ENCODE peak calls at places on chromosome 14, in nine cellular contexts. A is stomach, Q is GM12878, P is A549, H is sigmoid colon, V is ovary, G is K562, O is tibial nerve, S is esophagus muscularis mucosa. W is an unnamed sample.

GRCh38 chr14:75851574-75851866 is 130.3 kb downstream of the TGFB3 start:
- DNase-seq in O (no peak), H (no peak), G (no peak), P (no peak), A (no peak), Q (no peak), V (no peak), S (no peak), W (no peak)

GRCh38 chr14:80455031-80455430 is 243.7 kb upstream of the DIO2 start:
- DNase-seq in H (no peak), G (no peak), A (no peak), V (no peak), P (no peak), S (no peak), Q (no peak), O (no peak), W (no peak)

GRCh38 chr14:106586098-106586704 is 1059.8 kb downstream of the TMEM121 start:
- DNase-seq in H (no peak), S (no peak), Q (no peak), P (peak), A (peak), V (no peak), O (no peak), G (peak), W (no peak)

GRCh38 chr14:61256826-61257468 is 24.2 kb downstream of the TMEM30B start:
- DNase-seq in S (no peak), Q (no peak), H (no peak), A (no peak), P (no peak), G (no peak), O (no peak), V (peak), W (no peak)

GRCh38 chr14:29222671-29223268 is 456.2 kb downstream of the FOXG1 start:
- DNase-seq in A (no peak), Q (no peak), S (no peak), O (no peak), H (no peak), G (no peak), V (peak), P (peak), W (no peak)

GRCh38 chr14:75566321-75566720 is 12.1 kb upstream of the FLVCR2 start:
- DNase-seq in Q (no peak), S (no peak), G (no peak), A (no peak), P (no peak), V (no peak), O (no peak), H (no peak), W (no peak)

GRCh38 chr14:70666364-70666691 is 24.6 kb downstream of the TTC9 start:
- DNase-seq in S (no peak), A (no peak), O (no peak), H (no peak), V (no peak), P (no peak), Q (no peak), G (no peak), W (no peak)

GRCh38 chr14:26606729-26607128 is 8.9 kb upstream of the NOVA1 start:
- DNase-seq in H (no peak), V (no peak), P (no peak), A (no peak), G (no peak), S (no peak), O (no peak), Q (no peak), W (no peak)

GRCh38 chr14:31449971-31450610 is 7.2 kb downstream of the DTD2 start:
- DNase-seq in V (no peak), P (peak), Q (no peak), G (peak), H (no peak), A (no peak), O (no peak), S (no peak), W (no peak)

GRCh38 chr14:72350215-72350614 is 418.0 kb downstream of the RGS6 start:
- DNase-seq in P (no peak), H (no peak), O (no peak), S (no peak), V (no peak), A (no peak), G (no peak), Q (no peak), W (no peak)

GRCh38 chr14:91751719-91752118 is 19.8 kb upstream of the CATSPERB start:
- DNase-seq in H (no peak), O (no peak), A (no peak), V (no peak), Q (no peak), P (no peak), G (no peak), S (no peak), W (no peak)

GRCh38 chr14:31867570-31867969 is 209.5 kb upstream of the ARHGAP5 start:
- DNase-seq in G (no peak), Q (no peak), S (no peak), P (no peak), H (no peak), O (no peak), V (no peak), A (no peak), W (no peak)

GRCh38 chr14:29220077-29220476 is 453.5 kb downstream of the FOXG1 start:
- DNase-seq in Q (no peak), O (no peak), A (no peak), V (no peak), S (no peak), H (no peak), P (no peak), G (no peak), W (no peak)

GRCh38 chr14:83164016-83164415 is 1630.4 kb upstream of the SEL1L start:
- DNase-seq in A (no peak), G (no peak), O (no peak), S (no peak), H (no peak), Q (no peak), V (no peak), P (no peak), W (no peak)

GRCh38 chr14:88069677-88070076 is 64.7 kb downstream of the GPR65 start:
- DNase-seq in V (no peak), G (no peak), Q (no peak), H (no peak), S (no peak), A (no peak), P (no peak), O (no peak), W (no peak)

GRCh38 chr14:65850429-65851145 is 438.1 kb downstream of the FUT8 start:
- DNase-seq in G (no peak), V (no peak), H (no peak), P (no peak), S (no peak), O (no peak), A (no peak), Q (no peak), W (no peak)

GRCh38 chr14:81710232-81710845 is 176.7 kb upstream of the SEL1L start:
- DNase-seq in O (no peak), V (no peak), G (no peak), H (no peak), S (no peak), Q (peak), P (peak), A (no peak), W (no peak)

GRCh38 chr14:59265808-59266207 is 77.3 kb downstream of the DAAM1 start:
- DNase-seq in A (no peak), S (no peak), O (no peak), Q (no peak), P (no peak), H (no peak), G (no peak), V (no peak), W (no peak)

GRCh38 chr14:59707778-59708635 is 131.4 kb upstream of the CCDC175 start:
- DNase-seq in S (no peak), G (no peak), P (no peak), V (no peak), A (no peak), Q (no peak), H (no peak), O (no peak), W (no peak)

GRCh38 chr14:35810963-35811362 is 1.9 kb upstream of the RALGAPA1 start:
- DNase-seq in H (no peak), V (no peak), P (no peak), O (no peak), S (no peak), Q (no peak), A (no peak), G (no peak), W (no peak)

GRCh38 chr14:35808076-35808657 is 928 bp downstream of the RALGAPA1 start:
- DNase-seq in A (peak), Q (no peak), G (peak), S (no peak), V (no peak), H (no peak), P (peak), O (no peak), W (no peak)

GRCh38 chr14:35806006-35806907 is 2.8 kb downstream of the RALGAPA1 start:
- DNase-seq in H (no peak), Q (no peak), S (no peak), V (no peak), G (no peak), O (no peak), P (no peak), A (no peak), W (no peak)

GRCh38 chr14:35809597-35809996 is 502 bp upstream of the RALGAPA1 start:
- DNase-seq in A (no peak), S (no peak), V (no peak), P (no peak), Q (no peak), H (no peak), O (no peak), G (no peak), W (no peak)

DNA sequence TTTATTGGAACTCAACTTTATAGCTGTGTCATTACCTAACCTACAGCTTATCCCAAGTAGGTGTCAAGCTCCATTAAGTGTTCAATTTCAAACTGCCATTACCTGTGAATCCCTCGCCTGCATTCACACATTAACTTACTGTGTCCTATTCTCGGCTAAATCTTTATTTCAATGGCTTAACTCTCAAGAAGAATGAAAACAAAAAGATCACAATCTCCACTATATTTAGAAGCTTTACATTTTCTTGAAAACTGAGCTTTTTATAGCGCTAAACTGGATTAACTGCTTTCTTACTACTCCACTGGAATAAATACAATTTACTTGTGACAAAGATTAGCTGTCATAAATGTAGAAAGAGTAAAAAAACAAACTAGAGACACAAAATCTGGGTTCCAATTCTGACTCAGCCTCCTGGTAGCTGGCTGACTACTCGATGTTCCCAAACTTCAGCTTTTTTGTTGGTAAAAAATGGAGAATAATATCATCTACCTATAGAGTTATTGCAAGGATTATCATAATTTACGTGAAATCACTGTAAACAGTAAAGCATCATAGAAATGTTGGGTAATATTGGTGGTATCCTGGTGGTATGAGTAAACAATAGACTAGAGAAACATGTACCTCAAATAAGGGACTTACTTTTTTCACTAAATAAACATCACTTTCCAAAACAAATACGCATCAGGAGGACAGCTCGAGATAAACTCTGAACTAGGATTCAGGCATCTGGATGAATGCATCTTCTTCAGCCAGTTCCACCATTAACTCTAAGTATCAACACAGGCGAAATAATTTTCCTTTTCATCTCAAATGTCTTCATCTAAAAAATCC is 1.7 kb downstream of the RALGAPA1 start:
- DNase-seq in H (no peak), O (no peak), A (no peak), G (no peak), V (no peak), P (no peak), Q (no peak), S (no peak), W (no peak)
- H3K4me3 ChIP-seq in H (peak), O (peak), A (peak), G (no peak), V (peak), P (peak), Q (peak), S (peak), W (peak)

DNA sequence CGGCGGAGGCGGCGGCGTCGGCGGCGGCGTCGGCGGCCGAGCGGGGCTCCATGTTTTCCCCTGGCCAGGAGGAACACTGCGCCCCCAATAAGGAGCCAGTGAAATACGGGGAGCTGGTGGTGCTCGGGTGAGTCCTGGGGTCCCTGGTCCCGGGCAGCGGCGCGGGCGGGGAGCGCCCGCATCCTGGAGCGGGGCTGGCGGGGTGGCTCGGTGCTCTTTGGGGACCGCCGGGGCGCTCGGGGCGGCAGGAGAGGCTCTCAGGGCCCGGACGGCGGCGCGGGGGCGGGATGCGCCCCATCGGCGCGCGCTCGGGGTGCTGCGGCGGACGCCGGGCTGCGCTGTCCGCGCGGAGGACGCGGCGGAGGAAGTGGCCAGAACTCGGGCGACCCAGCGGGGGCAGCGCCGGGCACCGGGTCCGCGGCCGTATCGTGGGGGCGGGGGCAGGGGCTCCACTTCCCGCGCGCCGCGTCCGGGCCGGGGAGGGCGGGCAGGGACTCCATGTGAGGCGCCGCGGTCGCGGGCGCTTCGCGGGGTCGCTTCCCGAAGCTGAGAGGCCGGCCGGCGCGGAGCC is 485 bp downstream of the PELI2 start:
- DNase-seq in G (peak), S (no peak), P (no peak), O (no peak), V (peak), H (peak), Q (no peak), A (peak), W (no peak)
- TF ChIP-seq EP300 in G (no peak), S (no peak), P (no peak), O (no peak), V (no peak), H (no peak), Q (no peak), A (no peak), W (no peak)

DNA sequence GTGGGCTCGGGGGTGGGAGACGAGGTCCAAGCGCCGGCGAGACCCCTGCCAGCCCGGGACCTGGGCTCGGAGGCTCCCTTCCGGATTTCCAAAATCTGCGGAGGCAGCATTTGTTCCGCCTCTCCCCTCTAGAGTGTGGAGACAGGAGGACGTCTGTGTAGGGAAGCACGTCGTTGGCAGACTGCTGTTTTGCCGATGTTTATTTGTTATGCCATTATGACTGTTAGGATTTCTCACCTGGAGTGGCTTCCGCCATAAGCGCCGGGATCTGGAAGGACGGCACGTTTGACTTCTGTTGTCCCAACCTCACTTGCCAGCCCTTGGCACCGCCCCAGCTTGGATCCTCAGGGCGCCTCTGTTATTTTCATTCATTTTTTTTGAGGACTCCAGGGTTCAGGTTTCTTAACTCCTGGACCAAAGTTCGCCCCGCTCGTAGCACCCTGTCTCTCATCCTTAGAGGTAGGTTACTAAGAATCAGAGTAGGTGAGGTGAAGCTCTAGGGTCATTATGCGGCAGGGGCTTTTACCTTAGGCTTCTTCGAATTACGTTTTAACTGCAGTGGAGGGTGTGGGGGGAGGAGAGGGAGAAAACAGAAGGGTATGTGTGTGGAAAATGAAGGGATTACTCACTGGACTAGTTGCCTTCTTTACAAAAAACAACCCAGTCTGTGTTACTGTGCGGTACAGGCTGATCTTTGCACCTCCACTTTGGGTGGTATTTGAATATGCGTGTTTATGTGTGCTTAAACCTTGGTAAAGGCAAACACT is 547 bp upstream of the PYGL start:
- DNase-seq in G (no peak), A (peak), H (peak), S (no peak), Q (no peak), P (peak), O (peak), V (peak), W (peak)
- TF ChIP-seq POLR2A in G (no peak), A (no peak), H (no peak), S (no peak), Q (no peak), P (no peak), O (peak), V (peak), W (no peak)

GRCh38 chr14:54785778-54786160 is 116.9 kb downstream of the GCH1 start:
- DNase-seq in H (no peak), O (no peak), V (no peak), Q (no peak), G (no peak), P (no peak), S (no peak), A (no peak), W (no peak)

GRCh38 chr14:54786191-54786755 is 116.4 kb downstream of the GCH1 start:
- DNase-seq in Q (no peak), O (no peak), G (no peak), S (no peak), P (no peak), H (no peak), A (no peak), V (no peak), W (no peak)

GRCh38 chr14:54785111-54785777 is 117.4 kb downstream of the GCH1 start:
- DNase-seq in V (no peak), G (no peak), A (no peak), P (no peak), H (peak), Q (no peak), O (no peak), S (no peak), W (no peak)

GRCh38 chr14:54787263-54787662 is 115.4 kb downstream of the GCH1 start:
- DNase-seq in A (no peak), Q (no peak), G (no peak), O (no peak), H (no peak), P (no peak), S (no peak), V (no peak), W (no peak)

GRCh38 chr14:54786816-54787215 is 115.8 kb downstream of the GCH1 start:
- DNase-seq in G (no peak), V (no peak), S (no peak), H (no peak), Q (no peak), O (no peak), P (no peak), A (no peak), W (no peak)
- H3K4me3 ChIP-seq in G (no peak), V (no peak), S (no peak), H (no peak), Q (no peak), O (no peak), P (no peak), A (no peak), W (no peak)

GRCh38 chr14:69573841-69574265 is 818 bp downstream of the CCDC177 start:
- DNase-seq in H (no peak), Q (no peak), P (no peak), A (no peak), O (no peak), S (no peak), G (no peak), V (no peak), W (no peak)
- TF ChIP-seq EP300 in H (no peak), Q (no peak), P (no peak), A (no peak), O (no peak), S (no peak), G (no peak), V (no peak), W (no peak)

GRCh38 chr14:89915114-89915878 is 39.2 kb downstream of the EFCAB11 start:
- DNase-seq in A (peak), S (no peak), O (peak), V (peak), G (peak), Q (peak), H (peak), P (peak), W (no peak)
- TF ChIP-seq POLR2A in A (no peak), S (no peak), O (no peak), V (no peak), G (no peak), Q (no peak), H (no peak), P (no peak), W (no peak)

GRCh38 chr14:103624860-103625259 is 4.2 kb upstream of the KLC1 start:
- DNase-seq in V (peak), A (peak), S (peak), H (peak), Q (no peak), G (no peak), P (peak), O (peak), W (peak)
- H3K4me3 ChIP-seq in V (no peak), A (no peak), S (no peak), H (no peak), Q (peak), G (no peak), P (no peak), O (no peak), W (no peak)

GRCh38 chr14:100904307-100905019 is 941 bp upstream of the RTL1 start:
- DNase-seq in A (no peak), V (peak), S (no peak), H (peak), O (no peak), P (peak), G (no peak), Q (no peak), W (peak)

GRCh38 chr14:100907240-100907639 is 3.7 kb upstream of the RTL1 start:
- DNase-seq in H (no peak), P (no peak), Q (no peak), V (no peak), S (no peak), G (no peak), A (no peak), O (no peak), W (no peak)

GRCh38 chr14:100906420-100906819 is 2.9 kb upstream of the RTL1 start:
- DNase-seq in O (no peak), G (peak), S (no peak), Q (no peak), H (peak), P (no peak), V (no peak), A (no peak), W (no peak)

GRCh38 chr14:100903672-100904185 is at the start of gene RTL1:
- DNase-seq in S (peak), V (peak), A (no peak), O (no peak), Q (no peak), G (no peak), H (peak), P (no peak), W (no peak)

DNA sequence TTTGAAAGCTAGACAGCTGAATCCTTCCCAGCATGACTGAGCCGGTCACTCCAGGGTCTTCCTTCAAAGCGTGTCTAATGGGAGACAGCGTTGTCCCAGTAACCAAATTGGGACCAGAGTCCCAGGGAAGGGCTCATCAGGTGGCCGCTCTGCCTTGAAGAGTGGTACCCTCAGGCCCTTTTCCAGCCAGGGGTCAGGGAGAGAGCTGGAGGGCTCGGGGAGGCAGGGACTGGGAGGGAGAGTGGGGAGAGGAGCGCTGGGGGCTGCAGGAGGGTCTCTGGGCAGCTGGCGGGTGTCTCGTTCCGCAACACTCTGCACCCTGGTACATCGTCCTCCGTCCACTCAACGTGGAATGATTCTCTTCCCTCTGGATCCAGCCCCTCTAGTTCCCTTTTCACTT is 1.6 kb upstream of the RTL1 start:
- DNase-seq in H (peak), V (no peak), Q (no peak), A (no peak), O (no peak), G (no peak), S (no peak), P (no peak), W (peak)
- TF ChIP-seq EP300 in H (no peak), V (no peak), Q (no peak), A (no peak), O (no peak), G (no peak), S (no peak), P (no peak), W (no peak)

W was measured in suprapubic skin.